ENCODE peak calls at places on chromosomes 4 and X, in five cellular contexts. I is A549, S is K562, P is IMR-90, V is HepG2. W is an unnamed sample.

GRCh38 chr4:153465145-153465544 is 1.0 kb upstream of the TMEM131L start:
- DNase-seq in I (no peak), S (no peak), P (no peak), V (no peak), W (no peak)

GRCh38 chr4:106266201-106266600 is 49.8 kb downstream of the TBCK start:
- DNase-seq in I (peak; percentile 2), S (peak; percentile 26), P (peak; percentile 68), V (peak; percentile 73), W (no peak)

GRCh38 chrX:65586491-65586890 is 51.9 kb upstream of the LAS1L start:
- DNase-seq in I (no peak), S (no peak), P (peak; percentile 55), V (no peak), W (no peak)

GRCh38 chrX:2316534-2316933 is 184.2 kb downstream of the DHRSX start:
- DNase-seq in I (no peak), S (no peak), P (peak; percentile 16), V (peak; percentile 10), W (no peak)

GRCh38 chr4:176270669-176271068 is 1.6 kb upstream of the ASB5 start:
- DNase-seq in I (peak; percentile 73), S (no peak), P (peak; percentile 100), V (peak; percentile 20), W (peak; percentile 13)

GRCh38 chr4:127782025-127782274 is 172 bp upstream of the HSPA4L start:
- DNase-seq in I (peak; percentile 64), S (peak; percentile 93), P (peak; percentile 81), V (no peak), W (peak; percentile 91)

GRCh38 chr4:54217642-54218486 is 11.2 kb upstream of the PDGFRA start:
- DNase-seq in I (peak; percentile 61), S (peak; percentile 80), P (peak; percentile 83), V (peak; percentile 52), W (no peak)

GRCh38 chrX:125998432-125998831 is 167.7 kb downstream of the DCAF12L2 start:
- DNase-seq in I (no peak), S (no peak), P (no peak), V (no peak), W (no peak)

GRCh38 chr4:118989098-118990080 is 100.7 kb downstream of the SYNPO2 start:
- DNase-seq in I (peak; percentile 7), S (no peak), P (peak; percentile 96), V (no peak), W (no peak)

GRCh38 chr4:150010525-150011126 is 67.6 kb upstream of the DCLK2 start:
- DNase-seq in I (peak; percentile 31), S (peak; percentile 12), P (peak; percentile 72), V (peak; percentile 41), W (no peak)

GRCh38 chr4:26355392-26356052 is 34.7 kb downstream of the RBPJ start:
- DNase-seq in I (no peak), S (no peak), P (no peak), V (no peak), W (no peak)

GRCh38 chr4:173490256-173490655 is 39.8 kb downstream of the HAND2 start:
- DNase-seq in I (no peak), S (no peak), P (no peak), V (no peak), W (no peak)

GRCh38 chr4:94411296-94411695 is 40.4 kb upstream of the PDLIM5 start:
- DNase-seq in I (no peak), S (no peak), P (no peak), V (no peak), W (no peak)

GRCh38 chrX:55340896-55341433 is 76.2 kb upstream of the PAGE3 start:
- DNase-seq in I (no peak), S (no peak), P (no peak), V (no peak), W (no peak)

GRCh38 chr4:55906999-55907398 is 41.7 kb upstream of the CEP135 start:
- DNase-seq in I (no peak), S (no peak), P (peak; percentile 22), V (no peak), W (no peak)

GRCh38 chr4:53346920-53347852 is 18.7 kb downstream of the SCFD2 start:
- DNase-seq in I (no peak), S (no peak), P (peak; percentile 61), V (no peak), W (no peak)

GRCh38 chr4:7189066-7189465 is 3.3 kb upstream of the SORCS2 start:
- DNase-seq in I (no peak), S (no peak), P (no peak), V (no peak), W (no peak)

GRCh38 chrX:74535211-74535621 is 79.2 kb downstream of the RLIM start:
- DNase-seq in I (no peak), S (peak; percentile 17), P (peak; percentile 71), V (peak; percentile 16), W (no peak)

GRCh38 chrX:47420967-47421366 is 50.6 kb downstream of the ZNF157 start:
- DNase-seq in I (no peak), S (no peak), P (no peak), V (no peak), W (no peak)

GRCh38 chr4:15162465-15163283 is 160.4 kb downstream of the CPEB2 start:
- DNase-seq in I (no peak), S (peak; percentile 32), P (peak; percentile 53), V (peak; percentile 15), W (no peak)

GRCh38 chr4:1751155-1751918 is 30.0 kb downstream of the TACC3 start:
- DNase-seq in I (no peak), S (no peak), P (no peak), V (no peak), W (no peak)

GRCh38 chr4:129829373-129829772 is 733.4 kb downstream of the C4orf33 start:
- DNase-seq in I (no peak), S (no peak), P (no peak), V (no peak), W (no peak)

GRCh38 chrX:111254896-111255693 is 15.2 kb downstream of the CAPN6 start:
- DNase-seq in I (no peak), S (no peak), P (no peak), V (no peak), W (no peak)

GRCh38 chr4:129428454-129428853 is 332.5 kb downstream of the C4orf33 start:
- DNase-seq in I (no peak), S (no peak), P (no peak), V (no peak), W (no peak)

GRCh38 chrX:43750248-43750676 is 94.2 kb downstream of the MAOA start:
- DNase-seq in I (peak; percentile 41), S (peak; percentile 41), P (peak; percentile 19), V (peak; percentile 57), W (peak; percentile 43)

GRCh38 chr4:145679520-145679919 is 426 bp upstream of the C4orf51 start:
- DNase-seq in I (peak; percentile 42), S (no peak), P (peak; percentile 97), V (peak; percentile 25), W (no peak)

GRCh38 chr4:13829457-13829856 is 201.9 kb upstream of the BOD1L1 start:
- DNase-seq in I (no peak), S (no peak), P (peak; percentile 12), V (no peak), W (no peak)

GRCh38 chr4:6206771-6207290 is 6.5 kb upstream of the JAKMIP1 start:
- DNase-seq in I (no peak), S (no peak), P (no peak), V (no peak), W (no peak)

GRCh38 chrX:69024931-69025330 is 140.3 kb downstream of the PJA1 start:
- DNase-seq in I (no peak), S (no peak), P (peak; percentile 59), V (no peak), W (no peak)

GRCh38 chr4:77990904-77991358 is 66.2 kb upstream of the FRAS1 start:
- DNase-seq in I (no peak), S (no peak), P (no peak), V (peak; percentile 36), W (no peak)

GRCh38 chr4:55180980-55181379 is 55.6 kb upstream of the KDR start:
- DNase-seq in I (no peak), S (no peak), P (no peak), V (no peak), W (no peak)

GRCh38 chr4:147831452-147832192 is 99.7 kb downstream of the ARHGAP10 start:
- DNase-seq in I (peak; percentile 71), S (no peak), P (peak; percentile 93), V (no peak), W (no peak)

GRCh38 chr4:30719363-30720020 is 677 bp upstream of the PCDH7 start:
- DNase-seq in I (peak; percentile 18), S (no peak), P (peak; percentile 68), V (no peak), W (no peak)

DNA sequence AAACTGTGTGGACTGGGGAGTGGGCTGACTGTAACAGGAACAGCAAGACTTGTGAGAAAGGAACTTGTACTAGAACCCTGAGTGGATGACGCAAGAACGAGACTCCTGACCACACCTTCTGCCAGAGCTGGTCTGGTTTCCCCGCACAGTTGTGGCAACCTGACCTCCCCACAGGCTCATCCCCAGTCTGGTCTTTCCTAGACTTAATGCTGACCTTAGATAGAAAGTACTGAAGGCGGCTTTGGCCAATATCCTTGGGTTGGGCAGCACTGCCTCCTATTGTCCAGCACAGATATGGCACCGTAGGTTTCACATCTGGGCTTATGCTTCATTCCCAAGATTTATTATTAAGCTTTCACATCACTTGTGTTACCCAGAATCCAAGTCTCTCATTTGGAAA is 137.8 kb upstream of the FRG1 start:
- DNase-seq in I (no peak), S (no peak), P (no peak), V (no peak), W (peak; percentile 69)
- TF ChIP-seq RFX5 in I (no peak), S (no peak), P (no peak), V (no peak), W (no peak)

GRCh38 chrX:66674506-66674905 is 35.6 kb upstream of the EDA2R start:
- DNase-seq in I (no peak), S (no peak), P (no peak), V (no peak), W (no peak)

GRCh38 chrX:66676990-66677389 is 38.1 kb upstream of the EDA2R start:
- DNase-seq in I (no peak), S (no peak), P (peak; percentile 69), V (no peak), W (no peak)

GRCh38 chrX:66675541-66675940 is 36.7 kb upstream of the EDA2R start:
- DNase-seq in I (no peak), S (no peak), P (no peak), V (no peak), W (no peak)

GRCh38 chrX:66677430-66677829 is 38.6 kb upstream of the EDA2R start:
- DNase-seq in I (no peak), S (no peak), P (peak; percentile 12), V (no peak), W (no peak)

DNA sequence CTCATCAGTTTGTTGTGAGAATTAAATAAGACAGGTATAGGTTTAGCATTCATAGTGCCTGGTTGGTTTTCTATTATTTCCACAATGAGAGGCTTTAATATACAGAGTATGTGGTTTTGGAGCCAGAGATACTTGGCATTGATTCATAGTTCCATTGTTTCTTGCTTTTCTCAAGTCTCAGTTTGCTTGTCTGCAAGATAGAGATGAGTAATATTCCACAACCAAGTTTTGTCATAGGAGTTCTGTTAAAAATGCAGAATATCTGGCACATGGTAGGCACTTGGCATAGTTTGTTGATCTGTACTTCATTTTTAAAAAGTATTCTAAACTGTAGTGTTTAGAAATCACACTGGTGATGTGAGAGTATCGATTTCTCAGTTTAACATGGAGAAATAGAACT is 37.5 kb upstream of the EDA2R start:
- DNase-seq in I (no peak), S (no peak), P (peak; percentile 27), V (no peak), W (no peak)
- TF ChIP-seq MAFK in I (no peak), S (no peak), P (no peak), V (no peak), W (no peak)

GRCh38 chrX:6981718-6982406 is 165.7 kb upstream of the STS start:
- DNase-seq in I (no peak), S (no peak), P (no peak), V (no peak), W (no peak)
- TF ChIP-seq RFX5 in I (no peak), S (no peak), P (no peak), V (no peak), W (no peak)

GRCh38 chr4:57148177-57148576 is 38.0 kb upstream of the IGFBP7 start:
- DNase-seq in I (no peak), S (no peak), P (no peak), V (no peak), W (no peak)
- TF ChIP-seq MAFK in I (no peak), S (no peak), P (no peak), V (no peak), W (no peak)